ENCODE peak calls at places on chromosomes 16 and 17, in six cellular contexts. Y, X, N, P, T and M are unnamed samples.

GRCh38 chr17:75471207-75471606 is 14.8 kb downstream of the TMEM94 start:
- DNase-seq in N (no peak), X (no peak), Y (peak; percentile 12), P (no peak), T (no peak), M (no peak)

GRCh38 chr16:50025544-50025931 is 513 bp downstream of the CNEP1R1 start:
- DNase-seq in N (no peak), P (no peak), X (peak; percentile 36), Y (peak; percentile 12), T (peak; percentile 23), M (no peak)

GRCh38 chr16:66476328-66477027 is 49.4 kb downstream of the BEAN1 start:
- DNase-seq in T (no peak), P (peak; percentile 68), Y (peak; percentile 68), N (no peak), X (peak; percentile 74), M (no peak)

GRCh38 chr17:67293251-67294203 is 48.5 kb upstream of the HELZ start:
- DNase-seq in Y (peak; percentile 40), N (peak; percentile 69), T (peak; percentile 72), X (peak; percentile 76), P (peak; percentile 62), M (peak; percentile 4)

GRCh38 chr17:18246880-18247612 is 11.5 kb downstream of the FLII start:
- DNase-seq in N (no peak), P (peak; percentile 87), X (peak; percentile 90), Y (peak; percentile 70), T (no peak), M (no peak)

GRCh38 chr17:4304417-4305027 is 40.7 kb upstream of the ANKFY1 start:
- DNase-seq in Y (peak; percentile 60), P (peak; percentile 68), T (peak; percentile 41), N (peak; percentile 18), X (peak; percentile 55), M (no peak)

GRCh38 chr16:50401355-50401754 is 32.6 kb upstream of the BRD7 start:
- DNase-seq in X (no peak), T (no peak), N (no peak), P (no peak), Y (no peak), M (no peak)

GRCh38 chr16:66619534-66620418 is 15.3 kb downstream of the CMTM3 start:
- DNase-seq in Y (no peak), P (no peak), X (peak; percentile 48), N (no peak), T (no peak), M (no peak)

GRCh38 chr16:87235810-87236515 is 81.2 kb downstream of the C16orf95 start:
- DNase-seq in Y (no peak), X (no peak), N (no peak), P (no peak), T (no peak), M (no peak)

GRCh38 chr16:50548659-50549560 is 714 bp downstream of the NKD1 start:
- DNase-seq in Y (peak; percentile 16), P (peak; percentile 74), T (no peak), X (peak; percentile 19), N (no peak), M (no peak)

GRCh38 chr17:28958820-28959455 is 7.6 kb upstream of the PHF12 start:
- DNase-seq in X (no peak), Y (no peak), P (no peak), N (no peak), T (no peak), M (no peak)

GRCh38 chr16:84988328-84989080 is 22.8 kb downstream of the ZDHHC7 start:
- DNase-seq in T (no peak), P (no peak), Y (no peak), X (no peak), N (no peak), M (no peak)

DNA sequence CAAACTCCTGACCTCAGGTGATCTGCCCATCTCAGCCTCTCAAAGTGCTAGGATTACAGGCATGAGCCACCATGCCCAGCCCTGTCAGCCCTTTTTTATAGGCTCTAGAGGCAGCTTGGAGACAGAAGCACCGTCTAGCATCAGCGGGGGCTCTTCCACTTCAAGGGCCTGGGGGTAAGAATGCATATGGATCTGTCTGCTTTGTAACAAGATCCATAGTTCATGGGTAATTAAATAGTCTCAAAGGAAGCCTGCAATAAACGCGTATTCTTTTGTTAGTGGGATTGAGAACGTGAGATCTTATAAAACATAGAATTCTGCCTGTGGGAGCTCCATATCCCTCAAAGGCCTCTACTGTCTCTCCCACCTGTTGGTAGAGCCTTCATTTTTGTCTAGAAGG is 142.1 kb downstream of the SHISA6 start:
- DNase-seq in N (no peak), T (no peak), Y (no peak), X (no peak), P (no peak), M (no peak)
- TF ChIP-seq JUND in N (no peak), T (no peak), Y (no peak), X (no peak), P (no peak), M (no peak)

DNA sequence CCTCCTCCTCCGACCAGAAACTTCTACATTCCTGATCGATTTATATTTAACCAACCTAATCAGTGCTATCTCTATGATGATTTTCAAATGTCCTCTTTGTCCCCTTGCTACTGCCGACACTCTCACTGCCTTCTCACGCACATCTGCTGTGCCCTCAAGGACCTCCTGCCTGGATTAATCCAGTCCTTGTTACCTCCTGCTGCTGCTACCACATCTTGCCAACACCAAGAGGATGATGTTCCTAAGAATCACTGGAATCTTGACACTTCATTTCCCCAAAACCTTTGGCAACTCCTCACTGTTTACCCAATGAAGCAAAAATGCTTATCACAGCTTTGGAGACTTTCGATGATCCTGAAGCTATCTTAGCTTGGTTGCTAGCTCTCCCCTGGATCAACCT is 287.3 kb upstream of the AXIN2 start:
- DNase-seq in N (no peak), X (no peak), Y (no peak), T (no peak), P (no peak), M (no peak)
- TF ChIP-seq JUND in N (no peak), X (no peak), Y (no peak), T (no peak), P (no peak), M (no peak)

GRCh38 chr16:4474192-4474961 is at the start of gene NMRAL1:
- DNase-seq in T (peak; percentile 82), N (peak; percentile 84), Y (peak; percentile 99), X (peak; percentile 92), P (peak; percentile 96), M (peak; percentile 82)
- TF ChIP-seq JUND in T (no peak), N (no peak), Y (no peak), X (peak; percentile 50), P (no peak), M (no peak)

DNA sequence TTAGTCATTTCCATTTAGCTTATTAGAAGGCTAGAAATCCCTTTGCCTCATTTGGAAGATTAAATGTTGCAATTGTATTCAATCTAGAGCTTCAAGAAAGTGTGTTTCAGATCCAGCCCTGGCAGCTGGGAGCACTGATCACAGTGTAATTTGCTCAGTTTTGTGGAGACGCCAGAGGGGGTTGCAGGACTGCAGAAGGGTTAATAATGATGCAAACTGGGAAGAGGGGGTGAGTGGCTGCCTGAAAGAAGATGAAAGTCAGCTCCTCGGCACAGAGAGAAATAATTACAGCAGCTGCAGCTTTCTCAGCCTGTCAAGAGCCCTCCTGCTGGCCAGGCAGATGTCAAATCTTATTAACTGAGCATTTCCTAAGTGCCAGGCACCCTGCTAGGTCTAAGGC is 97.8 kb downstream of the ZNF18 start:
- DNase-seq in P (peak; percentile 21), Y (no peak), N (no peak), X (peak; percentile 17), T (no peak), M (no peak)
- TF ChIP-seq JUND in P (no peak), Y (no peak), N (no peak), X (no peak), T (no peak), M (no peak)

GRCh38 chr16:56606071-56606687 is 2.2 kb upstream of the MT2A start:
- DNase-seq in N (peak; percentile 48), Y (no peak), X (no peak), T (no peak), P (no peak), M (no peak)

GRCh38 chr16:56607675-56608042 is 725 bp upstream of the MT2A start:
- DNase-seq in N (no peak), T (no peak), X (no peak), P (no peak), Y (no peak), M (no peak)

GRCh38 chr16:56608043-56608875 is at the start of gene MT2A:
- DNase-seq in P (peak; percentile 95), N (peak; percentile 95), T (peak; percentile 94), X (peak; percentile 95), Y (peak; percentile 95), M (no peak)

GRCh38 chr16:56605475-56605874 is 2.9 kb upstream of the MT2A start:
- DNase-seq in Y (no peak), P (no peak), T (no peak), X (no peak), N (no peak), M (no peak)

GRCh38 chr16:56606688-56607618 is 1.4 kb upstream of the MT2A start:
- DNase-seq in N (peak; percentile 75), T (peak; percentile 97), Y (peak; percentile 87), P (no peak), X (no peak), M (no peak)
- TF ChIP-seq JUND in N (no peak), T (no peak), Y (no peak), P (no peak), X (no peak), M (no peak)

GRCh38 chr16:48383877-48384304 is 1.3 kb downstream of the SIAH1 start:
- DNase-seq in N (no peak), Y (peak; percentile 44), X (no peak), P (no peak), T (peak; percentile 70), M (no peak)

GRCh38 chr16:48378836-48379235 is 6.4 kb downstream of the SIAH1 start:
- DNase-seq in Y (no peak), N (no peak), P (no peak), X (no peak), T (no peak), M (no peak)

GRCh38 chr16:48382131-48382530 is 3.1 kb downstream of the SIAH1 start:
- DNase-seq in N (no peak), X (no peak), T (no peak), P (no peak), Y (no peak), M (no peak)

GRCh38 chr16:48383204-48383876 is 1.9 kb downstream of the SIAH1 start:
- DNase-seq in N (no peak), Y (no peak), T (no peak), P (no peak), X (no peak), M (no peak)

GRCh38 chr16:48381201-48381600 is 4.0 kb downstream of the SIAH1 start:
- DNase-seq in T (no peak), X (no peak), P (no peak), Y (peak; percentile 57), N (no peak), M (no peak)
- TF ChIP-seq JUND in T (no peak), X (no peak), P (no peak), Y (no peak), N (no peak), M (no peak)

GRCh38 chr16:3656491-3657468 is 2.3 kb downstream of the DNASE1 start:
- DNase-seq in X (no peak), P (no peak), N (no peak), T (no peak), Y (no peak), M (no peak)

GRCh38 chr16:3661922-3662321 is 7.4 kb downstream of the DNASE1 start:
- DNase-seq in P (no peak), X (no peak), Y (no peak), N (no peak), T (no peak), M (no peak)

GRCh38 chr16:3655791-3656490 is 1.4 kb downstream of the DNASE1 start:
- DNase-seq in X (no peak), Y (no peak), P (no peak), T (no peak), N (no peak), M (no peak)

GRCh38 chr16:3661311-3661710 is 6.8 kb downstream of the DNASE1 start:
- DNase-seq in N (no peak), T (no peak), P (no peak), Y (no peak), X (no peak), M (no peak)

GRCh38 chr16:3659200-3659599 is 4.7 kb downstream of the DNASE1 start:
- DNase-seq in N (no peak), P (no peak), T (no peak), Y (no peak), X (no peak), M (no peak)
- TF ChIP-seq JUND in N (no peak), P (no peak), T (no peak), Y (no peak), X (no peak), M (no peak)